ENCODE peak calls at places on chromosomes 3 and 15, in six cellular contexts. One of them, this sample, is unnamed.

GRCh38 chr3:193903976-193904375 is 232.0 kb upstream of the HES1 start:
- DNase-seq in HEK293T: no peak
- DNase-seq in NCI-H524 treated with DMSO at 0.1 percent for 48 hours: peak
- DNase-seq in neural crest cell: no peak
- DNase-seq in cardiac muscle cell: no peak
- DNase-seq in stimulated activated CD4-positive, alpha-beta T cell treated with anti-CD3 and anti-CD28 coated beads, Interleukin-2, amount 100 ng/mL, for 48 hours: no peak
- DNase-seq in this sample: no peak

GRCh38 chr15:82129769-82130168 is 84.0 kb upstream of the MEX3B start:
- DNase-seq in HEK293T: no peak
- DNase-seq in NCI-H524 treated with DMSO at 0.1 percent for 48 hours: no peak
- DNase-seq in neural crest cell: no peak
- DNase-seq in cardiac muscle cell: peak
- DNase-seq in stimulated activated CD4-positive, alpha-beta T cell treated with anti-CD3 and anti-CD28 coated beads, Interleukin-2, amount 100 ng/mL, for 48 hours: no peak
- DNase-seq in this sample: no peak

GRCh38 chr3:49609815-49610214 is 55.5 kb downstream of the BSN start:
- DNase-seq in HEK293T: no peak
- DNase-seq in NCI-H524 treated with DMSO at 0.1 percent for 48 hours: no peak
- DNase-seq in neural crest cell: no peak
- DNase-seq in cardiac muscle cell: no peak
- DNase-seq in stimulated activated CD4-positive, alpha-beta T cell treated with anti-CD3 and anti-CD28 coated beads, Interleukin-2, amount 100 ng/mL, for 48 hours: no peak
- DNase-seq in this sample: no peak

GRCh38 chr15:85155857-85156256 is 174.2 kb downstream of the PDE8A start:
- DNase-seq in HEK293T: no peak
- DNase-seq in NCI-H524 treated with DMSO at 0.1 percent for 48 hours: no peak
- DNase-seq in neural crest cell: no peak
- DNase-seq in cardiac muscle cell: no peak
- DNase-seq in stimulated activated CD4-positive, alpha-beta T cell treated with anti-CD3 and anti-CD28 coated beads, Interleukin-2, amount 100 ng/mL, for 48 hours: no peak
- DNase-seq in this sample: no peak

GRCh38 chr3:188664795-188665194 is 507.0 kb upstream of the TPRG1 start:
- DNase-seq in HEK293T: peak
- DNase-seq in NCI-H524 treated with DMSO at 0.1 percent for 48 hours: no peak
- DNase-seq in neural crest cell: no peak
- DNase-seq in cardiac muscle cell: peak
- DNase-seq in stimulated activated CD4-positive, alpha-beta T cell treated with anti-CD3 and anti-CD28 coated beads, Interleukin-2, amount 100 ng/mL, for 48 hours: no peak
- DNase-seq in this sample: peak

GRCh38 chr3:46239301-46239938 is 2.8 kb upstream of the CCR3 start:
- DNase-seq in HEK293T: no peak
- DNase-seq in NCI-H524 treated with DMSO at 0.1 percent for 48 hours: no peak
- DNase-seq in neural crest cell: no peak
- DNase-seq in cardiac muscle cell: no peak
- DNase-seq in stimulated activated CD4-positive, alpha-beta T cell treated with anti-CD3 and anti-CD28 coated beads, Interleukin-2, amount 100 ng/mL, for 48 hours: no peak
- DNase-seq in this sample: no peak

GRCh38 chr3:131386429-131386926 is 4.9 kb downstream of the NUDT16 start:
- DNase-seq in HEK293T: no peak
- DNase-seq in NCI-H524 treated with DMSO at 0.1 percent for 48 hours: no peak
- DNase-seq in neural crest cell: no peak
- DNase-seq in cardiac muscle cell: peak
- DNase-seq in stimulated activated CD4-positive, alpha-beta T cell treated with anti-CD3 and anti-CD28 coated beads, Interleukin-2, amount 100 ng/mL, for 48 hours: no peak
- DNase-seq in this sample: no peak

GRCh38 chr15:67080900-67081431 is 15.6 kb downstream of the SMAD3 start:
- DNase-seq in HEK293T: no peak
- DNase-seq in NCI-H524 treated with DMSO at 0.1 percent for 48 hours: no peak
- DNase-seq in neural crest cell: no peak
- DNase-seq in cardiac muscle cell: peak
- DNase-seq in stimulated activated CD4-positive, alpha-beta T cell treated with anti-CD3 and anti-CD28 coated beads, Interleukin-2, amount 100 ng/mL, for 48 hours: no peak
- DNase-seq in this sample: peak

GRCh38 chr15:63983071-63983711 is 63.1 kb downstream of the DAPK2 start:
- DNase-seq in HEK293T: no peak
- DNase-seq in NCI-H524 treated with DMSO at 0.1 percent for 48 hours: peak
- DNase-seq in neural crest cell: peak
- DNase-seq in cardiac muscle cell: no peak
- DNase-seq in stimulated activated CD4-positive, alpha-beta T cell treated with anti-CD3 and anti-CD28 coated beads, Interleukin-2, amount 100 ng/mL, for 48 hours: no peak
- DNase-seq in this sample: peak

GRCh38 chr3:65617787-65618186 is 420.9 kb downstream of the MAGI1 start:
- DNase-seq in HEK293T: no peak
- DNase-seq in NCI-H524 treated with DMSO at 0.1 percent for 48 hours: no peak
- DNase-seq in neural crest cell: no peak
- DNase-seq in cardiac muscle cell: no peak
- DNase-seq in stimulated activated CD4-positive, alpha-beta T cell treated with anti-CD3 and anti-CD28 coated beads, Interleukin-2, amount 100 ng/mL, for 48 hours: no peak
- DNase-seq in this sample: no peak

GRCh38 chr15:100350434-100351226 is 8.9 kb upstream of the ADAMTS17 start:
- DNase-seq in HEK293T: no peak
- DNase-seq in NCI-H524 treated with DMSO at 0.1 percent for 48 hours: no peak
- DNase-seq in neural crest cell: no peak
- DNase-seq in cardiac muscle cell: peak
- DNase-seq in stimulated activated CD4-positive, alpha-beta T cell treated with anti-CD3 and anti-CD28 coated beads, Interleukin-2, amount 100 ng/mL, for 48 hours: no peak
- DNase-seq in this sample: no peak

GRCh38 chr3:45319231-45320085 is 68.9 kb upstream of the LARS2 start:
- DNase-seq in HEK293T: no peak
- DNase-seq in NCI-H524 treated with DMSO at 0.1 percent for 48 hours: peak
- DNase-seq in neural crest cell: no peak
- DNase-seq in cardiac muscle cell: no peak
- DNase-seq in stimulated activated CD4-positive, alpha-beta T cell treated with anti-CD3 and anti-CD28 coated beads, Interleukin-2, amount 100 ng/mL, for 48 hours: no peak
- DNase-seq in this sample: no peak

GRCh38 chr3:194265505-194265892 is 85.6 kb downstream of the CPN2 start:
- DNase-seq in HEK293T: no peak
- DNase-seq in NCI-H524 treated with DMSO at 0.1 percent for 48 hours: no peak
- DNase-seq in neural crest cell: no peak
- DNase-seq in cardiac muscle cell: peak
- DNase-seq in stimulated activated CD4-positive, alpha-beta T cell treated with anti-CD3 and anti-CD28 coated beads, Interleukin-2, amount 100 ng/mL, for 48 hours: no peak
- DNase-seq in this sample: no peak

GRCh38 chr3:45993421-45994027 is 2.1 kb downstream of the FYCO1 start:
- DNase-seq in HEK293T: no peak
- DNase-seq in NCI-H524 treated with DMSO at 0.1 percent for 48 hours: no peak
- DNase-seq in neural crest cell: no peak
- DNase-seq in cardiac muscle cell: no peak
- DNase-seq in stimulated activated CD4-positive, alpha-beta T cell treated with anti-CD3 and anti-CD28 coated beads, Interleukin-2, amount 100 ng/mL, for 48 hours: no peak
- DNase-seq in this sample: no peak

GRCh38 chr15:42102646-42103235 is 8.4 kb upstream of the PLA2G4D start:
- DNase-seq in HEK293T: no peak
- DNase-seq in NCI-H524 treated with DMSO at 0.1 percent for 48 hours: no peak
- DNase-seq in neural crest cell: no peak
- DNase-seq in cardiac muscle cell: peak
- DNase-seq in stimulated activated CD4-positive, alpha-beta T cell treated with anti-CD3 and anti-CD28 coated beads, Interleukin-2, amount 100 ng/mL, for 48 hours: no peak
- DNase-seq in this sample: no peak

GRCh38 chr3:156577731-156578130 is 22.8 kb upstream of the SSR3 start:
- DNase-seq in HEK293T: no peak
- DNase-seq in NCI-H524 treated with DMSO at 0.1 percent for 48 hours: no peak
- DNase-seq in neural crest cell: no peak
- DNase-seq in cardiac muscle cell: no peak
- DNase-seq in stimulated activated CD4-positive, alpha-beta T cell treated with anti-CD3 and anti-CD28 coated beads, Interleukin-2, amount 100 ng/mL, for 48 hours: no peak
- DNase-seq in this sample: no peak

GRCh38 chr3:39850707-39851014 is 41.3 kb downstream of the MYRIP start:
- DNase-seq in HEK293T: no peak
- DNase-seq in NCI-H524 treated with DMSO at 0.1 percent for 48 hours: no peak
- DNase-seq in neural crest cell: no peak
- DNase-seq in cardiac muscle cell: no peak
- DNase-seq in stimulated activated CD4-positive, alpha-beta T cell treated with anti-CD3 and anti-CD28 coated beads, Interleukin-2, amount 100 ng/mL, for 48 hours: no peak
- DNase-seq in this sample: no peak

GRCh38 chr3:94431831-94432230 is 369.0 kb downstream of the NSUN3 start:
- DNase-seq in HEK293T: no peak
- DNase-seq in NCI-H524 treated with DMSO at 0.1 percent for 48 hours: no peak
- DNase-seq in neural crest cell: no peak
- DNase-seq in cardiac muscle cell: no peak
- DNase-seq in stimulated activated CD4-positive, alpha-beta T cell treated with anti-CD3 and anti-CD28 coated beads, Interleukin-2, amount 100 ng/mL, for 48 hours: no peak
- DNase-seq in this sample: no peak

GRCh38 chr3:19725000-19725399 is 209.0 kb downstream of the EFHB start:
- DNase-seq in HEK293T: no peak
- DNase-seq in NCI-H524 treated with DMSO at 0.1 percent for 48 hours: no peak
- DNase-seq in neural crest cell: no peak
- DNase-seq in cardiac muscle cell: no peak
- DNase-seq in stimulated activated CD4-positive, alpha-beta T cell treated with anti-CD3 and anti-CD28 coated beads, Interleukin-2, amount 100 ng/mL, for 48 hours: no peak
- DNase-seq in this sample: no peak

GRCh38 chr3:166190360-166190759 is 353.1 kb upstream of the BCHE start:
- DNase-seq in HEK293T: no peak
- DNase-seq in NCI-H524 treated with DMSO at 0.1 percent for 48 hours: no peak
- DNase-seq in neural crest cell: no peak
- DNase-seq in cardiac muscle cell: no peak
- DNase-seq in stimulated activated CD4-positive, alpha-beta T cell treated with anti-CD3 and anti-CD28 coated beads, Interleukin-2, amount 100 ng/mL, for 48 hours: no peak
- DNase-seq in this sample: no peak

GRCh38 chr3:179000659-179001058 is 71.0 kb downstream of the ZMAT3 start:
- DNase-seq in HEK293T: no peak
- DNase-seq in NCI-H524 treated with DMSO at 0.1 percent for 48 hours: no peak
- DNase-seq in neural crest cell: no peak
- DNase-seq in cardiac muscle cell: no peak
- DNase-seq in stimulated activated CD4-positive, alpha-beta T cell treated with anti-CD3 and anti-CD28 coated beads, Interleukin-2, amount 100 ng/mL, for 48 hours: no peak
- DNase-seq in this sample: no peak

GRCh38 chr15:29571728-29572454 is 250.4 kb downstream of the TJP1 start:
- DNase-seq in HEK293T: no peak
- DNase-seq in NCI-H524 treated with DMSO at 0.1 percent for 48 hours: no peak
- DNase-seq in neural crest cell: peak
- DNase-seq in cardiac muscle cell: peak
- DNase-seq in stimulated activated CD4-positive, alpha-beta T cell treated with anti-CD3 and anti-CD28 coated beads, Interleukin-2, amount 100 ng/mL, for 48 hours: no peak
- DNase-seq in this sample: peak

GRCh38 chr15:62889734-62890505 is 152.6 kb upstream of the TPM1 start:
- DNase-seq in HEK293T: no peak
- DNase-seq in NCI-H524 treated with DMSO at 0.1 percent for 48 hours: no peak
- DNase-seq in neural crest cell: no peak
- DNase-seq in cardiac muscle cell: peak
- DNase-seq in stimulated activated CD4-positive, alpha-beta T cell treated with anti-CD3 and anti-CD28 coated beads, Interleukin-2, amount 100 ng/mL, for 48 hours: no peak
- DNase-seq in this sample: no peak

GRCh38 chr15:78718842-78719241 is 77.8 kb upstream of the CHRNB4 start:
- DNase-seq in HEK293T: no peak
- DNase-seq in NCI-H524 treated with DMSO at 0.1 percent for 48 hours: no peak
- DNase-seq in neural crest cell: no peak
- DNase-seq in cardiac muscle cell: no peak
- DNase-seq in stimulated activated CD4-positive, alpha-beta T cell treated with anti-CD3 and anti-CD28 coated beads, Interleukin-2, amount 100 ng/mL, for 48 hours: no peak
- DNase-seq in this sample: no peak

GRCh38 chr3:149555941-149556340 is 81.4 kb downstream of the TM4SF4 start:
- DNase-seq in HEK293T: no peak
- DNase-seq in NCI-H524 treated with DMSO at 0.1 percent for 48 hours: no peak
- DNase-seq in neural crest cell: no peak
- DNase-seq in cardiac muscle cell: peak
- DNase-seq in stimulated activated CD4-positive, alpha-beta T cell treated with anti-CD3 and anti-CD28 coated beads, Interleukin-2, amount 100 ng/mL, for 48 hours: no peak
- DNase-seq in this sample: no peak

GRCh38 chr3:50356553-50356952 is 2.8 kb downstream of the TMEM115 start:
- DNase-seq in HEK293T: no peak
- DNase-seq in NCI-H524 treated with DMSO at 0.1 percent for 48 hours: no peak
- DNase-seq in neural crest cell: no peak
- DNase-seq in cardiac muscle cell: peak
- DNase-seq in stimulated activated CD4-positive, alpha-beta T cell treated with anti-CD3 and anti-CD28 coated beads, Interleukin-2, amount 100 ng/mL, for 48 hours: no peak
- DNase-seq in this sample: no peak

GRCh38 chr15:75646944-75647364 is 758 bp upstream of the SNX33 start:
- DNase-seq in HEK293T: peak
- DNase-seq in NCI-H524 treated with DMSO at 0.1 percent for 48 hours: no peak
- DNase-seq in neural crest cell: no peak
- DNase-seq in cardiac muscle cell: no peak
- DNase-seq in stimulated activated CD4-positive, alpha-beta T cell treated with anti-CD3 and anti-CD28 coated beads, Interleukin-2, amount 100 ng/mL, for 48 hours: no peak
- DNase-seq in this sample: peak

GRCh38 chr3:15165061-15165460 is 41.0 kb upstream of the CAPN7 start:
- DNase-seq in HEK293T: no peak
- DNase-seq in NCI-H524 treated with DMSO at 0.1 percent for 48 hours: no peak
- DNase-seq in neural crest cell: no peak
- DNase-seq in cardiac muscle cell: no peak
- DNase-seq in stimulated activated CD4-positive, alpha-beta T cell treated with anti-CD3 and anti-CD28 coated beads, Interleukin-2, amount 100 ng/mL, for 48 hours: no peak
- DNase-seq in this sample: no peak

GRCh38 chr3:81336470-81336869 is 425.0 kb downstream of the GBE1 start:
- DNase-seq in HEK293T: no peak
- DNase-seq in NCI-H524 treated with DMSO at 0.1 percent for 48 hours: no peak
- DNase-seq in neural crest cell: no peak
- DNase-seq in cardiac muscle cell: no peak
- DNase-seq in stimulated activated CD4-positive, alpha-beta T cell treated with anti-CD3 and anti-CD28 coated beads, Interleukin-2, amount 100 ng/mL, for 48 hours: no peak
- DNase-seq in this sample: no peak

GRCh38 chr3:31908391-31909097 is 72.5 kb downstream of the OSBPL10 start:
- DNase-seq in HEK293T: no peak
- DNase-seq in NCI-H524 treated with DMSO at 0.1 percent for 48 hours: no peak
- DNase-seq in neural crest cell: no peak
- DNase-seq in cardiac muscle cell: no peak
- DNase-seq in stimulated activated CD4-positive, alpha-beta T cell treated with anti-CD3 and anti-CD28 coated beads, Interleukin-2, amount 100 ng/mL, for 48 hours: no peak
- DNase-seq in this sample: no peak

GRCh38 chr15:31457631-31458526 is 131.2 kb downstream of the KLF13 start:
- DNase-seq in HEK293T: no peak
- DNase-seq in NCI-H524 treated with DMSO at 0.1 percent for 48 hours: no peak
- DNase-seq in neural crest cell: no peak
- DNase-seq in cardiac muscle cell: peak
- DNase-seq in stimulated activated CD4-positive, alpha-beta T cell treated with anti-CD3 and anti-CD28 coated beads, Interleukin-2, amount 100 ng/mL, for 48 hours: no peak
- DNase-seq in this sample: no peak

GRCh38 chr15:100902436-100903190 is 16.5 kb upstream of the LRRK1 start:
- DNase-seq in HEK293T: no peak
- DNase-seq in NCI-H524 treated with DMSO at 0.1 percent for 48 hours: peak
- DNase-seq in neural crest cell: no peak
- DNase-seq in cardiac muscle cell: peak
- DNase-seq in stimulated activated CD4-positive, alpha-beta T cell treated with anti-CD3 and anti-CD28 coated beads, Interleukin-2, amount 100 ng/mL, for 48 hours: no peak
- DNase-seq in this sample: no peak

GRCh38 chr3:126057547-126057819 is 26.4 kb downstream of the SLC41A3 start:
- DNase-seq in HEK293T: peak
- DNase-seq in NCI-H524 treated with DMSO at 0.1 percent for 48 hours: no peak
- DNase-seq in neural crest cell: no peak
- DNase-seq in cardiac muscle cell: no peak
- DNase-seq in stimulated activated CD4-positive, alpha-beta T cell treated with anti-CD3 and anti-CD28 coated beads, Interleukin-2, amount 100 ng/mL, for 48 hours: no peak
- DNase-seq in this sample: no peak

This sample was measured in GM20000.